ENCODE peak calls at places on chromosomes 7 and 10, in four cellular contexts. R is NCI-H345; X is HEK293T; T is stimulated activated CD8-positive, alpha-beta memory T cell treated with anti-CD3 and anti-CD28 coated beads, Interleukin-7, amount 100 ng/mL, for 1 hour. N is an unnamed sample.

GRCh38 chr7:130154131-130154500 is 51.1 kb downstream of the TMEM209 start:
- DNase-seq in X (no peak), T (no peak), R (no peak), N (no peak)

GRCh38 chr7:33921216-33921938 is 16.0 kb downstream of the BMPER start:
- DNase-seq in T (no peak), X (no peak), R (no peak), N (no peak)

GRCh38 chr7:48298779-48299178 is 127.5 kb downstream of the ABCA13 start:
- DNase-seq in R (no peak), X (no peak), T (no peak), N (peak)

GRCh38 chr7:90666186-90666585 is 70.1 kb downstream of the CDK14 start:
- DNase-seq in X (no peak), T (no peak), R (no peak), N (no peak)

GRCh38 chr10:117684673-117685211 is 142.2 kb downstream of the EMX2 start:
- DNase-seq in R (no peak), X (peak), T (no peak), N (no peak)

GRCh38 chr7:106772655-106773108 is 92.4 kb upstream of the PIK3CG start:
- DNase-seq in X (no peak), R (no peak), T (no peak), N (peak)

GRCh38 chr10:11322698-11323097 is 288.8 kb downstream of the USP6NL start:
- DNase-seq in R (no peak), T (no peak), X (no peak), N (no peak)

GRCh38 chr7:17558558-17559332 is 260.3 kb downstream of the AHR start:
- DNase-seq in T (no peak), X (no peak), R (no peak), N (no peak)

GRCh38 chr7:134908289-134908688 is 78.0 kb upstream of the AGBL3 start:
- DNase-seq in X (no peak), R (no peak), T (no peak), N (peak)

GRCh38 chr7:44637788-44638594 is 31.6 kb downstream of the OGDH start:
- DNase-seq in X (no peak), R (no peak), T (peak), N (peak)

GRCh38 chr10:45441791-45442190 is 67.8 kb downstream of the ALOX5 start:
- DNase-seq in T (no peak), X (no peak), R (no peak), N (no peak)

GRCh38 chr7:96321041-96321669 is 743 bp downstream of the SLC25A13 start:
- DNase-seq in R (peak), T (peak), X (peak), N (peak)

GRCh38 chr10:77001186-77001585 is 636.4 kb downstream of the KCNMA1 start:
- DNase-seq in T (no peak), R (no peak), X (no peak), N (peak)

GRCh38 chr7:70520604-70521003 is 611.3 kb upstream of the GALNT17 start:
- DNase-seq in T (no peak), X (no peak), R (no peak), N (no peak)

GRCh38 chr7:8261711-8262695 is at the start of gene ICA1:
- DNase-seq in X (peak), T (no peak), R (peak), N (no peak)

GRCh38 chr7:38839846-38840245 is 69.1 kb downstream of the VPS41 start:
- DNase-seq in X (no peak), R (no peak), T (no peak), N (no peak)

GRCh38 chr7:102425639-102426267 is 7.6 kb upstream of the ORAI2 start:
- DNase-seq in T (peak), R (no peak), X (no peak), N (no peak)

GRCh38 chr7:114426824-114427223 is 12.2 kb downstream of the FOXP2 start:
- DNase-seq in R (peak), X (no peak), T (no peak), N (no peak)

GRCh38 chr10:56763090-56763489 is 402.0 kb upstream of the ZWINT start:
- DNase-seq in R (no peak), T (no peak), X (no peak), N (no peak)

GRCh38 chr7:47361746-47362215 is 220.1 kb downstream of the TNS3 start:
- DNase-seq in R (peak), T (no peak), X (no peak), N (peak)

N was measured in RCC 7860.